ENCODE peak calls at places on chromosomes 4 and X, in eight cellular contexts. L is stimulated activated CD8-positive, alpha-beta memory T cell treated with anti-CD3 and anti-CD28 coated beads, Interleukin-15, amount 100 ng/mL, for 4 hours; K is pons; D is activated naive CD8-positive, alpha-beta T cell treated with anti-CD3 and anti-CD28 coated beads for 36 hours; R is T-helper 1 cell; Q is NAMALWA; N is Jurkat, Clone E6-1; H is H54. M is an unnamed sample.

GRCh38 chr4:3190549-3190948 is 58.4 kb upstream of the MSANTD1 start:
- DNase-seq in N (no peak), Q (no peak), R (no peak), H (no peak), L (no peak), K (peak), D (no peak), M (peak)

GRCh38 chrX:118574666-118575065 is 79.1 kb downstream of the DOCK11 start:
- DNase-seq in D (no peak), K (no peak), R (no peak), N (no peak), L (no peak), H (no peak), Q (no peak), M (no peak)

GRCh38 chrX:346034-346813 is 27.6 kb upstream of the GTPBP6 start:
- DNase-seq in D (no peak), R (no peak), H (no peak), K (no peak), N (no peak), Q (no peak), L (no peak), M (no peak)

GRCh38 chrX:104113237-104113965 is 1.1 kb downstream of the ZCCHC18 start:
- DNase-seq in N (peak), D (peak), H (peak), Q (peak), R (peak), L (no peak), K (peak), M (no peak)

GRCh38 chr4:177460460-177460859 is 18.2 kb upstream of the AGA start:
- DNase-seq in L (no peak), Q (no peak), H (no peak), N (no peak), D (no peak), K (no peak), R (no peak), M (no peak)

GRCh38 chrX:35561985-35562384 is 236.2 kb upstream of the MAGEB16 start:
- DNase-seq in Q (no peak), K (no peak), R (no peak), H (no peak), N (no peak), D (no peak), L (no peak), M (no peak)

GRCh38 chr4:14165253-14165942 is 537.9 kb upstream of the BOD1L1 start:
- DNase-seq in K (peak), H (no peak), D (no peak), N (no peak), R (no peak), L (no peak), Q (peak), M (no peak)

GRCh38 chrX:34578237-34578636 is 78.8 kb downstream of the TMEM47 start:
- DNase-seq in L (no peak), K (peak), Q (peak), N (peak), R (no peak), D (no peak), H (no peak), M (peak)

GRCh38 chr4:5465529-5465928 is 242.8 kb downstream of the EVC2 start:
- DNase-seq in N (no peak), R (no peak), D (no peak), K (no peak), Q (no peak), L (no peak), H (no peak), M (no peak)

GRCh38 chr4:153222162-153222789 is 18.0 kb downstream of the TRIM2 start:
- DNase-seq in N (no peak), D (peak), H (peak), K (peak), R (peak), L (peak), Q (peak), M (peak)

GRCh38 chrX:153981771-153982533 is 9.4 kb downstream of the TMEM187 start:
- DNase-seq in N (peak), R (peak), H (no peak), K (peak), D (peak), L (no peak), Q (no peak), M (peak)

GRCh38 chrX:53321216-53321942 is 40.0 kb upstream of the IQSEC2 start:
- DNase-seq in L (no peak), Q (no peak), H (no peak), D (no peak), K (no peak), N (no peak), R (no peak), M (no peak)

GRCh38 chr4:5592272-5592671 is 116.1 kb downstream of the EVC2 start:
- DNase-seq in Q (no peak), N (no peak), D (no peak), K (no peak), H (no peak), R (no peak), L (no peak), M (no peak)

GRCh38 chr4:188145626-188146025 is 6.4 kb downstream of the TRIML1 start:
- DNase-seq in N (no peak), Q (no peak), R (no peak), K (no peak), H (peak), L (no peak), D (no peak), M (no peak)

GRCh38 chr4:94469221-94469784 is 17.6 kb downstream of the PDLIM5 start:
- DNase-seq in L (no peak), H (no peak), Q (no peak), N (no peak), R (no peak), K (no peak), D (no peak), M (no peak)

GRCh38 chr4:140238353-140239041 is 84.5 kb upstream of the MAML3 start:
- DNase-seq in N (no peak), L (no peak), K (peak), Q (peak), D (no peak), R (no peak), H (no peak), M (peak)